ENCODE peak calls at places on chromosomes 11 and 22, in five cellular contexts. M, H, L, K and Q are unnamed samples.

GRCh38 chr22:40855960-40856512 is 403 bp downstream of the ST13 start:
- DNase-seq in M (no peak), H (peak; percentile 4), L (no peak), K (no peak), Q (peak; percentile 48)

GRCh38 chr22:45846952-45847351 is 130.0 kb downstream of the WNT7B start:
- DNase-seq in M (no peak), H (no peak), L (no peak), K (no peak), Q (no peak)

GRCh38 chr11:91972665-91973266 is 251.9 kb upstream of the FAT3 start:
- DNase-seq in M (no peak), H (no peak), L (no peak), K (no peak), Q (peak; percentile 14)

GRCh38 chr11:13152264-13152663 is 125.3 kb upstream of the BMAL1 start:
- DNase-seq in M (no peak), H (no peak), L (no peak), K (no peak), Q (no peak)

GRCh38 chr11:108775324-108775723 is 110.5 kb downstream of the DDX10 start:
- DNase-seq in M (no peak), H (no peak), L (no peak), K (no peak), Q (peak; percentile 30)

GRCh38 chr11:66851251-66851620 is 5.6 kb upstream of the LRFN4 start:
- DNase-seq in M (no peak), H (no peak), L (no peak), K (no peak), Q (no peak)

GRCh38 chr22:45262931-45263789 is 21.6 kb upstream of the UPK3A start:
- DNase-seq in M (no peak), H (no peak), L (no peak), K (no peak), Q (no peak)

GRCh38 chr22:21866821-21867527 is 471 bp downstream of the MAPK1 start:
- DNase-seq in M (peak; percentile 76), H (no peak), L (no peak), K (no peak), Q (no peak)

GRCh38 chr11:20364412-20364792 is 888 bp downstream of the HTATIP2 start:
- DNase-seq in M (no peak), H (no peak), L (no peak), K (no peak), Q (no peak)

GRCh38 chr11:44780940-44781631 is 54.3 kb downstream of the TSPAN18 start:
- DNase-seq in M (peak; percentile 69), H (no peak), L (no peak), K (no peak), Q (peak; percentile 96)

GRCh38 chr11:95387319-95387718 is 156.3 kb upstream of the SESN3 start:
- DNase-seq in M (no peak), H (no peak), L (no peak), K (no peak), Q (no peak)

GRCh38 chr22:27345681-27346080 is 455.9 kb downstream of the MN1 start:
- DNase-seq in M (no peak), H (no peak), L (no peak), K (no peak), Q (no peak)

GRCh38 chr11:45876401-45876800 is 9.1 kb upstream of the MAPK8IP1 start:
- DNase-seq in M (no peak), H (no peak), L (no peak), K (no peak), Q (no peak)

GRCh38 chr11:101706541-101706940 is 122.7 kb upstream of the TRPC6 start:
- DNase-seq in M (no peak), H (no peak), L (no peak), K (no peak), Q (no peak)

GRCh38 chr11:78451371-78452150 is 33.9 kb upstream of the GAB2 start:
- DNase-seq in M (no peak), H (no peak), L (no peak), K (no peak), Q (no peak)

GRCh38 chr11:122979815-122980656 is 1.6 kb downstream of the BSX start:
- DNase-seq in M (peak; percentile 64), H (no peak), L (no peak), K (no peak), Q (no peak)

GRCh38 chr11:2940166-2940929 is 11.1 kb upstream of the PHLDA2 start:
- DNase-seq in M (no peak), H (no peak), L (no peak), K (peak; percentile 61), Q (no peak)

GRCh38 chr11:70500076-70500847 is 101.9 kb downstream of the CTTN start:
- DNase-seq in M (no peak), H (no peak), L (no peak), K (no peak), Q (no peak)

GRCh38 chr11:35990170-35990569 is 46.3 kb downstream of the LDLRAD3 start:
- DNase-seq in M (no peak), H (no peak), L (no peak), K (no peak), Q (no peak)

GRCh38 chr11:95335989-95336388 is 105.0 kb upstream of the SESN3 start:
- DNase-seq in M (no peak), H (no peak), L (no peak), K (no peak), Q (no peak)

GRCh38 chr11:46736615-46737014 is 17.6 kb downstream of the F2 start:
- DNase-seq in M (no peak), H (no peak), L (no peak), K (no peak), Q (no peak)

GRCh38 chr11:40328890-40329617 is 1130.4 kb downstream of the LRRC4C start:
- DNase-seq in M (no peak), H (peak; percentile 69), L (peak; percentile 27), K (no peak), Q (peak; percentile 100)

GRCh38 chr22:22431271-22432220 is 77.0 kb downstream of the ZNF280B start:
- DNase-seq in M (no peak), H (no peak), L (peak; percentile 5), K (peak; percentile 39), Q (peak; percentile 27)

GRCh38 chr11:47578524-47579460 is at the start of the genes KBTBD4 and NDUFS3:
- DNase-seq in M (peak; percentile 96), H (peak; percentile 75), L (peak; percentile 44), K (peak; percentile 88), Q (peak; percentile 83)

GRCh38 chr11:2521681-2522630 is 77.1 kb downstream of the KCNQ1 start:
- DNase-seq in M (peak; percentile 74), H (no peak), L (no peak), K (no peak), Q (no peak)

GRCh38 chr11:131228378-131228777 is 142.0 kb upstream of the NTM start:
- DNase-seq in M (no peak), H (no peak), L (no peak), K (no peak), Q (no peak)

GRCh38 chr11:11993814-11994213 is 14.6 kb downstream of the DKK3 start:
- DNase-seq in M (no peak), H (no peak), L (no peak), K (no peak), Q (peak; percentile 84)

GRCh38 chr11:118928870-118929495 is 3.3 kb upstream of the BCL9L start:
- DNase-seq in M (no peak), H (peak; percentile 37), L (no peak), K (no peak), Q (peak; percentile 56)

GRCh38 chr22:46267431-46268279 is at the start of gene TTC38:
- DNase-seq in M (peak; percentile 95), H (peak; percentile 27), L (peak; percentile 50), K (peak; percentile 59), Q (peak; percentile 57)

GRCh38 chr11:62340269-62340901 is 3.1 kb downstream of the ASRGL1 start:
- DNase-seq in M (no peak), H (no peak), L (no peak), K (no peak), Q (peak; percentile 46)

GRCh38 chr11:66048525-66049313 is at the start of gene GAL3ST3:
- DNase-seq in M (no peak), H (no peak), L (no peak), K (no peak), Q (no peak)

GRCh38 chr11:12459374-12459773 is 82.0 kb downstream of the PARVA start:
- DNase-seq in M (no peak), H (no peak), L (no peak), K (no peak), Q (no peak)

GRCh38 chr11:72989727-72990126 is 152.4 kb downstream of the FCHSD2 start:
- DNase-seq in M (no peak), H (no peak), L (no peak), K (no peak), Q (peak; percentile 90)